ENCODE peak calls at places on chromosomes 13 and 19, in four cellular contexts. O is adrenal gland, E is esophagus squamous epithelium, P is testis. T is an unnamed sample.

GRCh38 chr13:100528820-100529219 is 59.8 kb downstream of the GGACT start:
- DNase-seq in O (no peak), E (no peak), P (no peak), T (no peak)

GRCh38 chr19:10238172-10238783 is 7.1 kb upstream of the S1PR2 start:
- DNase-seq in P (no peak), E (no peak), O (peak; percentile 37), T (no peak)

GRCh38 chr13:50788551-50788950 is 54.9 kb downstream of the DLEU7 start:
- DNase-seq in O (no peak), P (no peak), E (no peak), T (no peak)

GRCh38 chr13:46160474-46161066 is 21.4 kb downstream of the LCP1 start:
- DNase-seq in O (no peak), E (no peak), P (no peak), T (no peak)

GRCh38 chr13:80612804-80613203 is 271.9 kb upstream of the SPRY2 start:
- DNase-seq in O (no peak), E (no peak), P (no peak), T (no peak)

GRCh38 chr19:30255783-30256509 is 116.2 kb upstream of the ZNF536 start:
- DNase-seq in O (no peak), P (no peak), E (no peak), T (no peak)

GRCh38 chr19:52664461-52664860 is 26.3 kb upstream of the ZNF83 start:
- DNase-seq in O (no peak), P (no peak), E (no peak), T (no peak)

GRCh38 chr13:27455331-27455855 is 5.0 kb upstream of the MTIF3 start:
- DNase-seq in O (no peak), E (no peak), P (no peak), T (no peak)

GRCh38 chr13:93496985-93497673 is 270.5 kb downstream of the GPC6 start:
- DNase-seq in O (no peak), P (no peak), E (no peak), T (no peak)

GRCh38 chr13:24208314-24208713 is 47.8 kb downstream of the SPATA13 start:
- DNase-seq in P (no peak), E (no peak), O (peak; percentile 80), T (peak; percentile 76)

GRCh38 chr19:42412223-42412622 is 15.0 kb downstream of the LIPE start:
- DNase-seq in O (no peak), P (no peak), E (no peak), T (no peak)

GRCh38 chr19:30228113-30228725 is 144.0 kb upstream of the ZNF536 start:
- DNase-seq in E (no peak), O (peak; percentile 56), P (no peak), T (peak; percentile 10)

GRCh38 chr19:18107235-18108083 is 9.9 kb downstream of the MAST3 start:
- DNase-seq in E (no peak), P (no peak), O (no peak), T (no peak)

GRCh38 chr19:38815059-38816001 is 2.6 kb upstream of the LGALS4 start:
- DNase-seq in P (peak; percentile 62), O (no peak), E (no peak), T (no peak)

GRCh38 chr19:811511-812048 is 10.2 kb downstream of the PLPPR3 start:
- DNase-seq in E (no peak), O (no peak), P (no peak), T (no peak)

GRCh38 chr13:38308736-38309135 is 40.9 kb upstream of the UFM1 start:
- DNase-seq in O (no peak), P (no peak), E (no peak), T (no peak)

GRCh38 chr13:83372786-83373185 is 509.5 kb downstream of the SLITRK1 start:
- DNase-seq in O (no peak), P (no peak), E (no peak), T (no peak)

GRCh38 chr13:113548171-113548641 is 36.3 kb upstream of the TFDP1 start:
- DNase-seq in O (peak; percentile 19), E (no peak), P (peak; percentile 13), T (peak; percentile 51)
- TF ChIP-seq CTCF in O (no peak), E (no peak), P (no peak), T (no peak)

GRCh38 chr19:40668991-40669614 is 21.3 kb downstream of the NUMBL start:
- DNase-seq in P (no peak), O (no peak), E (no peak), T (no peak)
- TF ChIP-seq POLR2A in P (no peak), O (no peak), E (no peak), T (no peak)

DNA sequence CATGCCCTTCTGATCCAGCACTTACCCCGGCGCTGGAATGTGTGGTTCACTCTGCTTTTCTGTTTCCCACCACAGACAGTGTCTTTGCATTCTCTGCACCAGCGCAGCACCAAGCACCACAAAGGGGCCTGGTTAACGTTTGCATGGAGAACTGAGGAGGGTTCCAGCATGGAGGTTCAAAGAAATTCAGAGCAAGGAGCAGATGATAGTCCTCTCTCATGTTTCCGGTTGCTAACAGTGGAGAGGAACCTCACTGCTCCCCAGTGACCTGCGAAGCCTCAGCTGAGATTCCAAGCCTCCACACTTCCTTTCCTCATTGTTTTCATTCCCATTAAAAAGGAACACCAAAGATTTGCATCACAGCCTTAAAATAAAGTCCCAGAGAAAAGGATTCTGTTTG is 99.7 kb downstream of the STARD13 start:
- DNase-seq in E (no peak), P (no peak), O (no peak), T (no peak)
- H3K27ac ChIP-seq in E (no peak overlapping the region), P (no peak overlapping the region), O (peak overlapping the region; percentile 72), T (peak overlapping the region; percentile 48)

DNA sequence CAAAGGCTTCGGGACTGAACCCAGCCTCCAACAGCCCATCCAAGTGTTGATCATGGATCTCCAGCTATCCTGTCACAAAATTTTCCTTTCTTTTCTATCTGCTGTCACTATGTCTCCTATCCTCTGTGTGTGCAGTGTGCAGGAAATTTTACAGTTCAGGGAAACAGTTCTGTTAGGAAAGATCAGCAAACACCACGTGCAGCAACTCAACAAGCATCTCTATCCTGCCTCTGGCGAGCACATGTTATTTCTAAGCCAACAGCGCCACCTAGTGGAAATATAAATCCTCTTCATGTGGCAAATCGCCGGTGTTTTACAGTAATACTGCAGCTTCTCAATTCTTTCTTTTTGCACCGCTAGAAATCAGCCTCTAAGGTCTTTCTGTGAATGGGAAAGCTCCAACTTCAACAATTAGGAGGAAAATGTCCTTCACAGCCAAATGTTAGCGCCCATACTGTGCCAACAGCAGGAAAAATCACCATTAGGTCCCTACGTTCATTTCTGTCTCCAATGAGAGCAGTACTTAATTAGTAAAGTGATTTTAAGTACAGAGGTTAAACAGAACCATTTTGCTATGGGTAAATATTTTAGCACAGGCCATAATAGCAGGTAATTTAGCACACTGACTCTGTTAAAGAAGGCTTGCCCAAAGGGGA is 21.3 kb upstream of the ZNF181 start:
- DNase-seq in P (peak; percentile 71), O (peak; percentile 76), E (no peak), T (peak; percentile 34)
- TF ChIP-seq CTCF in P (peak; percentile 95), O (peak; percentile 83), E (peak; percentile 83), T (peak; percentile 62)

DNA sequence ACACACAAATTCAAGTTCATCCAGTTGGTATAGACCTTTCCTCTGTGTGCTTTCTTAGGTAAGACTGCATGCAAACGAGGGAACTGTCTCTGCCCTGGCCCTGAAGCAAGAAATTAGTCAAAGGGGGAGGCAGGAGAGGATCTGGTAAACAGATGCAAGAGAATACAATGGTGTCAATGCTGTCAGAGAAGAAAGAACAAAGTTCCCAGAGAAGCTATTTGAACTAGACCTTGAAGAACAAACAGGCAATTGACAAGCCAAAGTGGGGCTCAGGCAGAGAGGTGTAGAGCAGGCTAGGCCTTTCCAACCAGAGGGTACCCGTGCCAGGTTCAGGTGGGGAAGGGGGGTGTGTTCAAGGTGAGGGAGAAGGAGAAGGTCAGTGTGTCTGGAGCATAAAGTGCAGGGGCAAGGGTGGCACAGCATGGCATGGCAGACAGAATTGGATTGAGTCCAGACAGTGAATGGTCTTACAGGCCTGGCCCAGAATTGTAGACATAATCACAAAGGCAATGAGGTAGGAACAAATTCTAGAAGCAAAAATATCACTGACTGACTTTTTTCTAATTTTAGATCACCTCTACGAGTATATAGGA is 95.0 kb upstream of the STARD13 start:
- DNase-seq in E (no peak), O (no peak), P (no peak), T (no peak)
- TF ChIP-seq POLR2A in E (no peak), O (no peak), P (no peak), T (no peak)

DNA sequence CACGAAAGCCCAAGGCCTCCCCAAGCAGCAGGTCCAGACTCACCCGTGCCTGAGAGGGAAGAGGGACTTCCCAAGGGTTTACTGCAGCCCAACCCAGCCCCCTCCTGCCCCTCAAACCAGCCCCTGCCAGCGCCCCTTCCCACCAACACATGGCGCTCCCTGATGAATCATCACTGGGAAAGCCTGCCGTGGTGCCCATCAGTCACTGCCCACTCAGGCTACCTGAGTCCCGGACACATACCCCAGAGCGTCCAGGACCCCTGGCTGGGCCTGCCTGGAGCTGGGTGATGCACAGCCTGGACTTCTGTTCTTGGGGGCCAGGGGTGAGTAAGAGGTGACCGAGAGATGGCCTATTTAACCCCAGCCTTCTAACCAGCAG is 60.6 kb downstream of the MLLT1 start:
- DNase-seq in E (no peak), P (no peak), O (no peak), T (no peak)
- H3K27ac ChIP-seq in E (peak overlapping the region; percentile 31), P (no peak overlapping the region), O (peak overlapping the region; percentile 81), T (peak overlapping the region; percentile 81)

GRCh38 chr13:72536668-72537399 is 190.6 kb downstream of the MZT1 start:
- DNase-seq in E (no peak), P (no peak), O (no peak), T (peak; percentile 50)
- TF ChIP-seq CTCF in E (no peak), P (no peak), O (no peak), T (no peak)

GRCh38 chr19:50383852-50384684 is at the start of gene POLD1:
- DNase-seq in E (peak; percentile 86), O (peak; percentile 99), P (peak; percentile 99), T (peak; percentile 99)
- TF ChIP-seq POLR2A in E (peak; percentile 28), O (no peak), P (no peak), T (no peak)

DNA sequence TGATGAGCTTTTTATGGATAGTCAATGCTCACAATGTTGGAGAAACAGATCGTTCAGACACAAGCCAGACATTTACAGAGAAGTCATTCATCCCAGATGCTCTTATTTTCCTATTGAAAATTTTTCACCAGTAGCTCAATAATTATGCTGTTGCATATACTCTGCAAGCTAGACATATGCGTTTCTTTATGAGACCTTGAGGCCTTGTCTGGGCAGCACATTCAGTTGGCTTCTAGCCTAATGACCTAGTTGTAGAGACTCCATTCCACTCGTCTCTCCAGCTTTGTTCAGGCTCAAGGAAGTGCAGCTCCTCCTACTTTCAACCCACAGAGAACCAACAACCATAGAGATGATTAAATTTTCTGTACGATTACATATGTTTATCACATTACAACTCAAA is 237.7 kb downstream of the MZT1 start:
- DNase-seq in P (no peak), E (no peak), O (no peak), T (no peak)
- H3K27ac ChIP-seq in P (no peak overlapping the region), E (no peak overlapping the region), O (no peak overlapping the region), T (no peak overlapping the region)

DNA sequence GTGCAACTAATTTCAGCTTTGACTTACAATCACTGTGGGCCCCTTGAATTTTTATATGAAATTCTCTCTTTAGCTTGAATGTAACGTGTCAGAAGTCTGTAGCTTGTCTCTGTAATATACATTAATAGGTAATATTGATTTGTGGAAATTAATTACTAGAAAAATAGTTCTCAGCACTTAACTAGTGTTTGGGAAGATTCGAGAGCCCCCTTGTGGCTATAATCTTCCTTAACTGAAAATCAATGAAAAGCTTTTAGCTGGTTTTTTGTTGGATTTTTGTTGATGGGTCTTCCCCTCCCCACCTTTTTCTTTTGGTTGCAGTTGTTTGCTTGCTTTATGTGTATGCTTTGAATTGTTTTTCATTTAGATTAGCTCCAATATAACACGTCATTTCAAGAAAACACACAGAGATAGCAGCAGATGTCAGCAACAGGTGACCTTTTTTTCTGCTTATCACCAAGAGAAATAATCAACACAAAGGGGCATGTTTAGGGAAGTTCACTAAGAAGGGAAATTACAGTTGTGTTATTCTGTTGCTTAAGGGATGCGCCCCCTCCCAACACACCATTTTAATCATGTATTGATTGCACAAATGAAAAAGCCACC is 176.8 kb downstream of the OXGR1 start:
- DNase-seq in P (no peak), E (no peak), O (no peak), T (no peak)
- TF ChIP-seq CTCF in P (peak; percentile 40), E (peak; percentile 45), O (peak; percentile 64), T (peak; percentile 22)

T was measured in thyroid gland.